ENCODE peak calls at places on chromosomes 16 and 17, in ten cellular contexts. H, X, O, M, U, E, R, C, L and B are unnamed samples.

GRCh38 chr17:27559996-27560481 is 70.9 kb upstream of the LGALS9 start:
- DNase-seq in H (no peak), X (peak; percentile 37), O (no peak), M (peak; percentile 73), U (no peak), E (peak; percentile 88), R (no peak), C (peak; percentile 91), L (no peak), B (peak; percentile 26)

GRCh38 chr17:82985973-82986372 is 93.4 kb upstream of the METRNL start:
- DNase-seq in H (no peak), X (no peak), O (no peak), M (no peak), U (peak; percentile 62), E (no peak), R (no peak), C (peak; percentile 64), L (no peak), B (no peak)

GRCh38 chr17:38925263-38925995 is at the start of gene LASP1NB:
- DNase-seq in H (no peak), X (no peak), O (peak; percentile 76), M (no peak), U (peak; percentile 64), E (peak; percentile 70), R (no peak), C (peak; percentile 54), L (no peak), B (no peak)

GRCh38 chr17:61551255-61551742 is 39.7 kb downstream of the NACA2 start:
- DNase-seq in H (no peak), X (peak; percentile 26), O (no peak), M (peak; percentile 55), U (peak; percentile 1), E (no peak), R (peak; percentile 59), C (peak; percentile 37), L (peak; percentile 52), B (no peak)

GRCh38 chr17:33381201-33381600 is 88.1 kb upstream of the ASIC2 start:
- DNase-seq in H (no peak), X (no peak), O (no peak), M (no peak), U (no peak), E (peak; percentile 14), R (no peak), C (no peak), L (no peak), B (no peak)

GRCh38 chr16:83031524-83031923 is 404.8 kb downstream of the CDH13 start:
- DNase-seq in H (no peak), X (no peak), O (no peak), M (peak; percentile 63), U (no peak), E (no peak), R (no peak), C (peak; percentile 8), L (no peak), B (peak; percentile 51)

GRCh38 chr17:6502142-6502541 is 54.2 kb downstream of the PITPNM3 start:
- DNase-seq in H (no peak), X (no peak), O (no peak), M (no peak), U (no peak), E (no peak), R (no peak), C (no peak), L (no peak), B (no peak)

GRCh38 chr16:12531937-12532336 is 271.8 kb downstream of the CPPED1 start:
- DNase-seq in H (no peak), X (no peak), O (no peak), M (no peak), U (no peak), E (no peak), R (no peak), C (no peak), L (no peak), B (no peak)

GRCh38 chr17:61139219-61139618 is 260.4 kb upstream of the TBX2 start:
- DNase-seq in H (peak; percentile 79), X (no peak), O (no peak), M (no peak), U (peak; percentile 78), E (no peak), R (no peak), C (peak; percentile 82), L (no peak), B (no peak)

GRCh38 chr17:40069751-40070643 is 7.2 kb downstream of the THRA start:
- DNase-seq in H (no peak), X (peak; percentile 63), O (no peak), M (peak; percentile 57), U (peak; percentile 31), E (no peak), R (no peak), C (peak; percentile 51), L (no peak), B (peak; percentile 70)

GRCh38 chr17:6894206-6894528 is 62.6 kb upstream of the TEKT1 start:
- DNase-seq in H (no peak), X (peak; percentile 19), O (no peak), M (no peak), U (no peak), E (no peak), R (no peak), C (no peak), L (no peak), B (no peak)